ENCODE peak calls at places on chromosome 3, in eight cellular contexts. S is GM23338; X is lower leg skin; L is thoracic aorta; D is T1000; M is stimulated activated effector memory CD8-positive, alpha-beta T cell treated with anti-CD3 and anti-CD28 coated beads, Interleukin-12 subunit alpha, Interleukin-12 subunit beta, amount 100 ng/mL, for 72 hours; I is A172; N is HCEC 1CT. R is an unnamed sample.
A peak's percentile ranks its signal among the peaks of the same experiment; 100 is the strongest.

GRCh38 chr3:185103359-185104127 is 49.3 kb downstream of the C3orf70 start:
- DNase-seq in I (no peak), M (no peak), S (no peak), L (no peak), X (no peak), D (no peak), N (no peak), R (no peak)

GRCh38 chr3:18345015-18345367 is 80.1 kb downstream of the SATB1 start:
- DNase-seq in M (no peak), X (no peak), L (no peak), D (no peak), I (no peak), S (peak; percentile 42), N (no peak), R (no peak)

GRCh38 chr3:52769786-52770445 is 824 bp downstream of the NEK4 start:
- DNase-seq in D (no peak), M (no peak), N (no peak), L (no peak), X (no peak), I (no peak), S (peak; percentile 33), R (no peak)

GRCh38 chr3:38643592-38643991 is 5.9 kb downstream of the SCN5A start:
- DNase-seq in N (no peak), S (no peak), L (no peak), D (no peak), I (no peak), X (no peak), M (no peak), R (no peak)

GRCh38 chr3:147654827-147655226 is 245.7 kb downstream of the ZIC1 start:
- DNase-seq in X (no peak), S (no peak), M (no peak), N (no peak), D (no peak), I (no peak), L (no peak), R (no peak)

GRCh38 chr3:10940106-10940505 is 52.4 kb upstream of the SLC6A1 start:
- DNase-seq in M (no peak), S (no peak), I (no peak), N (no peak), X (no peak), L (no peak), D (no peak), R (no peak)

GRCh38 chr3:152177757-152178156 is 91.0 kb upstream of the MBNL1 start:
- DNase-seq in N (no peak), M (no peak), X (no peak), S (no peak), D (no peak), L (no peak), I (no peak), R (no peak)

GRCh38 chr3:9102240-9102841 is 139.1 kb upstream of the RAD18 start:
- DNase-seq in M (no peak), D (no peak), N (no peak), X (no peak), L (no peak), S (peak; percentile 92), I (no peak), R (no peak)